ENCODE peak calls at places on chromosome 14, in seven cellular contexts. N, V, E, I, C, F and D are unnamed samples.

GRCh38 chr14:31880935-31881334 is 196.2 kb upstream of the ARHGAP5 start:
- DNase-seq in C (no peak), I (no peak), N (peak), E (peak), V (no peak), F (peak), D (no peak)

GRCh38 chr14:58705066-58705465 is 67.3 kb downstream of the DACT1 start:
- DNase-seq in V (no peak), E (peak), C (no peak), I (no peak), N (no peak), F (no peak), D (no peak)

GRCh38 chr14:66405158-66405557 is 81.0 kb upstream of the CCDC196 start:
- DNase-seq in V (no peak), F (peak), E (peak), C (no peak), N (no peak), I (no peak), D (no peak)

GRCh38 chr14:20454359-20454644 is 310 bp downstream of the OSGEP start:
- DNase-seq in C (no peak), E (peak), I (no peak), V (no peak), F (no peak), N (no peak), D (no peak)

GRCh38 chr14:73236157-73236556 is 1.1 kb upstream of the PAPLN start:
- DNase-seq in E (no peak), F (no peak), I (no peak), C (no peak), N (no peak), V (no peak), D (no peak)

GRCh38 chr14:104551851-104552737 is 27.5 kb upstream of the C14orf180 start:
- DNase-seq in V (no peak), I (no peak), E (no peak), N (no peak), C (no peak), F (no peak), D (no peak)

GRCh38 chr14:25094171-25094907 is 44.4 kb upstream of the STXBP6 start:
- DNase-seq in E (peak), V (no peak), F (no peak), C (no peak), N (no peak), I (no peak), D (no peak)

GRCh38 chr14:23624830-23625404 is 11.2 kb upstream of the DHRS2 start:
- DNase-seq in E (no peak), I (no peak), V (no peak), N (no peak), F (no peak), C (no peak), D (no peak)

GRCh38 chr14:90681889-90682429 is 134.3 kb downstream of the TTC7B start:
- DNase-seq in C (no peak), I (no peak), F (no peak), N (no peak), V (no peak), E (no peak), D (no peak)

GRCh38 chr14:26128931-26129674 is 468.7 kb downstream of the NOVA1 start:
- DNase-seq in V (no peak), E (peak), F (peak), C (no peak), N (no peak), I (no peak), D (no peak)

GRCh38 chr14:92040431-92041040 is 677 bp upstream of the TRIP11 start:
- DNase-seq in E (peak), I (peak), V (peak), N (no peak), F (peak), C (no peak), D (peak)

GRCh38 chr14:34496007-34496678 is 34.1 kb upstream of the SPTSSA start:
- DNase-seq in C (peak), E (no peak), N (no peak), I (no peak), F (peak), V (no peak), D (no peak)

GRCh38 chr14:76546426-76547221 is 170.7 kb downstream of the ESRRB start:
- DNase-seq in N (peak), C (no peak), I (no peak), F (no peak), V (no peak), E (no peak), D (no peak)

GRCh38 chr14:94113490-94113889 is 3.0 kb downstream of the IFI27 start:
- DNase-seq in N (no peak), C (peak), E (peak), V (no peak), I (no peak), F (peak), D (peak)